ENCODE peak calls at places on chromosome 14, in six cellular contexts. H is ovary, X is heart left ventricle, Y is Peyer's patch, O is A549, M is tibial nerve. W is an unnamed sample.

GRCh38 chr14:64698899-64699298 is 5.3 kb upstream of the PLEKHG3 start:
- DNase-seq in O (peak), M (no peak), X (no peak), H (no peak), Y (no peak), W (no peak)

GRCh38 chr14:31294736-31295398 is 87.3 kb upstream of the HECTD1 start:
- DNase-seq in X (no peak), M (no peak), O (no peak), H (no peak), Y (no peak), W (no peak)

GRCh38 chr14:75134644-75135043 is 7.8 kb upstream of the NEK9 start:
- DNase-seq in O (no peak), H (no peak), Y (no peak), M (no peak), X (no peak), W (no peak)

GRCh38 chr14:81471062-81471461 is 62.6 kb downstream of the SEL1L start:
- DNase-seq in M (no peak), H (no peak), X (no peak), O (no peak), Y (no peak), W (no peak)

GRCh38 chr14:93234798-93235197 is 27.7 kb downstream of the UBR7 start:
- DNase-seq in M (no peak), Y (no peak), H (no peak), X (no peak), O (peak), W (no peak)

GRCh38 chr14:70882771-70883492 is 24.3 kb upstream of the PCNX1 start:
- DNase-seq in Y (no peak), O (no peak), H (no peak), M (no peak), X (no peak), W (no peak)

GRCh38 chr14:92325835-92326234 is 2.9 kb downstream of the SLC24A4 start:
- DNase-seq in H (no peak), X (no peak), O (peak), M (no peak), Y (no peak), W (no peak)

GRCh38 chr14:60249321-60250251 is 565 bp downstream of the PPM1A start:
- DNase-seq in X (peak), M (peak), Y (peak), O (peak), H (peak), W (peak)

GRCh38 chr14:89973234-89973823 is 17.6 kb downstream of the TDP1 start:
- DNase-seq in X (peak), M (peak), O (peak), Y (peak), H (peak), W (peak)

GRCh38 chr14:106586098-106586704 is 1059.8 kb downstream of the TMEM121 start:
- DNase-seq in M (peak), Y (peak), H (no peak), O (peak), X (no peak), W (no peak)

GRCh38 chr14:95705518-95705917 is 8.4 kb downstream of the TCL1A start:
- DNase-seq in M (no peak), Y (no peak), O (no peak), H (no peak), X (no peak), W (no peak)

GRCh38 chr14:72513994-72514659 is 379.8 kb downstream of the DPF3 start:
- DNase-seq in Y (no peak), H (no peak), M (no peak), X (no peak), O (peak), W (no peak)

GRCh38 chr14:73754911-73755360 is 40.8 kb upstream of the PNMA1 start:
- DNase-seq in Y (no peak), M (peak), H (peak), O (no peak), X (no peak), W (peak)

GRCh38 chr14:88209273-88209672 is 113.8 kb downstream of the KCNK10 start:
- DNase-seq in Y (no peak), M (no peak), H (no peak), X (no peak), O (no peak), W (no peak)

GRCh38 chr14:53180272-53181221 is 27.4 kb upstream of the DDHD1 start:
- DNase-seq in M (no peak), H (no peak), X (no peak), Y (no peak), O (peak), W (no peak)

GRCh38 chr14:104865631-104866441 is 768 bp downstream of the CEP170B start:
- DNase-seq in M (peak), X (peak), O (peak), H (peak), Y (peak), W (peak)

GRCh38 chr14:88473791-88474190 is 81.0 kb downstream of the PTPN21 start:
- DNase-seq in X (no peak), O (no peak), H (no peak), Y (no peak), M (no peak), W (no peak)

GRCh38 chr14:75083271-75083670 is 13.8 kb downstream of the ZC2HC1C start:
- DNase-seq in Y (no peak), M (no peak), O (no peak), X (no peak), H (no peak), W (no peak)

GRCh38 chr14:80105488-80105994 is 105.8 kb downstream of the DIO2 start:
- DNase-seq in H (no peak), M (no peak), X (no peak), Y (no peak), O (no peak), W (no peak)

GRCh38 chr14:78972440-78972839 is 802.3 kb downstream of the NRXN3 start:
- DNase-seq in M (no peak), H (no peak), X (no peak), Y (no peak), O (no peak), W (no peak)

GRCh38 chr14:98187302-98187701 is 1084.7 kb downstream of the BCL11B start:
- DNase-seq in Y (no peak), X (no peak), O (no peak), M (no peak), H (no peak), W (no peak)

GRCh38 chr14:101199028-101199770 is 295.7 kb upstream of the RTL1 start:
- DNase-seq in X (no peak), M (no peak), H (no peak), O (no peak), Y (no peak), W (no peak)

GRCh38 chr14:53902307-53902706 is 54.3 kb downstream of the BMP4 start:
- DNase-seq in X (no peak), H (no peak), O (no peak), M (no peak), Y (no peak), W (no peak)

GRCh38 chr14:52873096-52873495 is 77.8 kb downstream of the FERMT2 start:
- DNase-seq in O (no peak), M (no peak), Y (no peak), X (no peak), H (no peak), W (no peak)

GRCh38 chr14:50821471-50822464 is 9.2 kb downstream of the NIN start:
- DNase-seq in O (no peak), X (peak), H (no peak), Y (peak), M (no peak), W (no peak)

GRCh38 chr14:33062881-33063280 is 124.2 kb downstream of the NPAS3 start:
- DNase-seq in Y (no peak), X (no peak), M (no peak), O (no peak), H (no peak), W (no peak)
- H3K4me3 ChIP-seq in Y (no peak), X (no peak), M (no peak), O (no peak), H (no peak), W (no peak)

GRCh38 chr14:21997300-21997699 is 323.7 kb upstream of the OR4E1 start:
- DNase-seq in O (peak), X (no peak), H (no peak), Y (no peak), M (no peak), W (no peak)
- TF ChIP-seq CTCF in O (no peak), X (no peak), H (no peak), Y (no peak), M (no peak), W (no peak)

DNA sequence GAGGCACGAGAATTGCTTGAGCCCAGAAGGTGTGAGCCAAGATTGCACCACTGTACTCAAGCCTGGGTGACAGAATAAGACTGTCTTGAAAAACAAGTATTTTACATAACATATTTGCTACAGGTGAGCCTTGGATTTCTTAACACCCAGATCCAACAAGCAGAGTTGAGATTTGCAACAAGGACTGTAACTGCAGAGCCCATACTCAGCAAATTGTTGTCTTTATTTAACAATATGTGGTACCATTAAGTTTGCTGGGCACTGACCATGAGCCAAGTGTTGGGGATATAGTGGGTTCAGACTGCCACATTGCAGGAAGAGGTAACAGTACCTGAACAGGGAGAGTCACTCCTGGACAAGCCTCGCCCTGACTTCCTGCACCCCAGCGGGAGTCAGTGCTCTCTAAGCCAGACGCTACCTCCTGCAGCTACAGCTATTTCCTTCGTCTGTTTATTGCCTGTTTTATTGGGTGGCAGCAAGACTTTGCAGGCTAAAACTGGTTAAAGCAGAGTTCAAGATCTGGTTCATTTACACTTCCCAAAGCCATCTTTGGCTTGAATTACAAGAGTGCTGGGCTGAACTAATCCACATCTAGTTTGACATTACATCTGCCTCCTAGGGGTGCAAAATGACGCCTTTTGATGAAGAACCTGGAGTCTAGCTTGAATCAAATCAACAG is 12.4 kb downstream of the AHSA1 start:
- DNase-seq in Y (no peak), X (no peak), M (no peak), O (no peak), H (no peak), W (no peak)
- TF ChIP-seq POLR2A in Y (no peak), X (no peak), M (no peak), O (no peak), H (no peak), W (no peak)

GRCh38 chr14:22535126-22535525 is 53.9 kb downstream of the DAD1 start:
- DNase-seq in M (no peak), Y (no peak), H (no peak), O (no peak), X (no peak), W (no peak)

GRCh38 chr14:22535916-22536315 is 53.1 kb downstream of the DAD1 start:
- DNase-seq in H (no peak), X (no peak), O (no peak), M (no peak), Y (no peak), W (no peak)

GRCh38 chr14:22537436-22538310 is 51.4 kb downstream of the DAD1 start:
- DNase-seq in O (no peak), H (no peak), X (no peak), Y (no peak), M (no peak), W (no peak)

GRCh38 chr14:22538671-22539228 is 50.3 kb downstream of the DAD1 start:
- DNase-seq in X (no peak), H (no peak), M (no peak), Y (no peak), O (no peak), W (no peak)

GRCh38 chr14:22536853-22537338 is 52.1 kb downstream of the DAD1 start:
- DNase-seq in X (peak), M (peak), O (peak), Y (peak), H (peak), W (peak)
- H3K4me3 ChIP-seq in X (no peak), M (no peak), O (no peak), Y (no peak), H (no peak), W (no peak)